ENCODE peak calls at places on chromosomes 4 and X, in ten cellular contexts. One of them, this sample, is unnamed.

GRCh38 chrX:139200346-139200745 is 330.2 kb upstream of the F9 start:
- DNase-seq in fibroblast of lung: no peak
- DNase-seq in IMR-90: no peak
- DNase-seq in dorsolateral prefrontal cortex: no peak
- DNase-seq in AG09309: no peak
- DNase-seq in lung: no peak
- DNase-seq in lower leg skin: no peak
- DNase-seq in psoas muscle: no peak
- DNase-seq in fibroblast of mammary gland: no peak
- DNase-seq in DND-41: no peak
- DNase-seq in this sample: no peak

GRCh38 chr4:167238226-167238625 is 3.9 kb upstream of the SPOCK3 start:
- DNase-seq in fibroblast of lung: no peak
- DNase-seq in lower leg skin: no peak
- DNase-seq in DND-41: no peak
- DNase-seq in AG09309: no peak
- DNase-seq in dorsolateral prefrontal cortex: no peak
- DNase-seq in fibroblast of mammary gland: no peak
- DNase-seq in psoas muscle: no peak
- DNase-seq in lung: no peak
- DNase-seq in IMR-90: no peak
- DNase-seq in this sample: no peak

GRCh38 chrX:9885150-9885549 is 82.0 kb upstream of the CLDN34 start:
- DNase-seq in fibroblast of lung: peak; percentile 67
- DNase-seq in dorsolateral prefrontal cortex: peak; percentile 73
- DNase-seq in DND-41: peak; percentile 66
- DNase-seq in psoas muscle: peak; percentile 64
- DNase-seq in lower leg skin: no peak
- DNase-seq in AG09309: no peak
- DNase-seq in fibroblast of mammary gland: peak; percentile 59
- DNase-seq in lung: peak; percentile 70
- DNase-seq in IMR-90: peak; percentile 71
- DNase-seq in this sample: peak; percentile 80

GRCh38 chr4:119628281-119629141 is at the start of gene PDE5A:
- DNase-seq in AG09309: no peak
- DNase-seq in IMR-90: peak; percentile 80
- DNase-seq in fibroblast of lung: peak; percentile 84
- DNase-seq in fibroblast of mammary gland: peak; percentile 58
- DNase-seq in lower leg skin: peak; percentile 94
- DNase-seq in DND-41: no peak
- DNase-seq in lung: peak; percentile 84
- DNase-seq in psoas muscle: peak; percentile 90
- DNase-seq in dorsolateral prefrontal cortex: peak; percentile 50
- DNase-seq in this sample: peak; percentile 79

GRCh38 chrX:23931149-23931604 is 23.4 kb downstream of the CXorf58 start:
- DNase-seq in fibroblast of mammary gland: no peak
- DNase-seq in AG09309: no peak
- DNase-seq in lower leg skin: no peak
- DNase-seq in psoas muscle: no peak
- DNase-seq in DND-41: no peak
- DNase-seq in dorsolateral prefrontal cortex: no peak
- DNase-seq in IMR-90: no peak
- DNase-seq in lung: no peak
- DNase-seq in fibroblast of lung: no peak
- DNase-seq in this sample: no peak

GRCh38 chrX:7110821-7111276 is 36.7 kb upstream of the STS start:
- DNase-seq in dorsolateral prefrontal cortex: no peak
- DNase-seq in lung: no peak
- DNase-seq in fibroblast of mammary gland: peak; percentile 39
- DNase-seq in IMR-90: no peak
- DNase-seq in lower leg skin: no peak
- DNase-seq in DND-41: peak; percentile 82
- DNase-seq in AG09309: no peak
- DNase-seq in fibroblast of lung: no peak
- DNase-seq in psoas muscle: no peak
- DNase-seq in this sample: no peak

GRCh38 chrX:15334561-15334960 is 762 bp downstream of the PIGA start:
- DNase-seq in lung: no peak
- DNase-seq in lower leg skin: no peak
- DNase-seq in fibroblast of mammary gland: peak; percentile 35
- DNase-seq in fibroblast of lung: no peak
- DNase-seq in AG09309: no peak
- DNase-seq in psoas muscle: no peak
- DNase-seq in IMR-90: peak; percentile 23
- DNase-seq in dorsolateral prefrontal cortex: no peak
- DNase-seq in DND-41: peak; percentile 11
- DNase-seq in this sample: peak; percentile 30

GRCh38 chrX:30278365-30278764 is 30.8 kb downstream of the NR0B1 start:
- DNase-seq in AG09309: no peak
- DNase-seq in dorsolateral prefrontal cortex: no peak
- DNase-seq in IMR-90: peak; percentile 34
- DNase-seq in lower leg skin: no peak
- DNase-seq in fibroblast of lung: peak; percentile 60
- DNase-seq in fibroblast of mammary gland: peak; percentile 84
- DNase-seq in DND-41: no peak
- DNase-seq in psoas muscle: no peak
- DNase-seq in lung: no peak
- DNase-seq in this sample: peak; percentile 52

GRCh38 chrX:142036111-142036510 is 132.4 kb downstream of the MAGEC1 start:
- DNase-seq in AG09309: no peak
- DNase-seq in lung: no peak
- DNase-seq in fibroblast of lung: peak; percentile 51
- DNase-seq in dorsolateral prefrontal cortex: no peak
- DNase-seq in lower leg skin: no peak
- DNase-seq in fibroblast of mammary gland: no peak
- DNase-seq in DND-41: no peak
- DNase-seq in psoas muscle: no peak
- DNase-seq in IMR-90: peak; percentile 0
- DNase-seq in this sample: peak; percentile 45

GRCh38 chr4:55635282-55635681 is 816 bp downstream of the NMU start:
- DNase-seq in IMR-90: no peak
- DNase-seq in AG09309: no peak
- DNase-seq in dorsolateral prefrontal cortex: no peak
- DNase-seq in fibroblast of mammary gland: no peak
- DNase-seq in psoas muscle: no peak
- DNase-seq in lower leg skin: no peak
- DNase-seq in lung: no peak
- DNase-seq in fibroblast of lung: no peak
- DNase-seq in DND-41: no peak
- DNase-seq in this sample: no peak

GRCh38 chr4:55634417-55635128 is 1.5 kb downstream of the NMU start:
- DNase-seq in IMR-90: no peak
- DNase-seq in lung: no peak
- DNase-seq in psoas muscle: no peak
- DNase-seq in DND-41: no peak
- DNase-seq in AG09309: no peak
- DNase-seq in fibroblast of mammary gland: no peak
- DNase-seq in lower leg skin: no peak
- DNase-seq in dorsolateral prefrontal cortex: no peak
- DNase-seq in fibroblast of lung: no peak
- DNase-seq in this sample: no peak

GRCh38 chr4:55636622-55636999 is 513 bp upstream of the NMU start:
- DNase-seq in lower leg skin: no peak
- DNase-seq in AG09309: no peak
- DNase-seq in IMR-90: no peak
- DNase-seq in lung: no peak
- DNase-seq in psoas muscle: no peak
- DNase-seq in dorsolateral prefrontal cortex: no peak
- DNase-seq in DND-41: no peak
- DNase-seq in fibroblast of lung: no peak
- DNase-seq in fibroblast of mammary gland: no peak
- DNase-seq in this sample: peak; percentile 3

GRCh38 chr4:55637272-55637820 is 1.2 kb upstream of the NMU start:
- DNase-seq in lung: no peak
- DNase-seq in dorsolateral prefrontal cortex: no peak
- DNase-seq in DND-41: no peak
- DNase-seq in fibroblast of lung: no peak
- DNase-seq in lower leg skin: no peak
- DNase-seq in psoas muscle: no peak
- DNase-seq in IMR-90: no peak
- DNase-seq in fibroblast of mammary gland: no peak
- DNase-seq in AG09309: no peak
- DNase-seq in this sample: no peak

DNA sequence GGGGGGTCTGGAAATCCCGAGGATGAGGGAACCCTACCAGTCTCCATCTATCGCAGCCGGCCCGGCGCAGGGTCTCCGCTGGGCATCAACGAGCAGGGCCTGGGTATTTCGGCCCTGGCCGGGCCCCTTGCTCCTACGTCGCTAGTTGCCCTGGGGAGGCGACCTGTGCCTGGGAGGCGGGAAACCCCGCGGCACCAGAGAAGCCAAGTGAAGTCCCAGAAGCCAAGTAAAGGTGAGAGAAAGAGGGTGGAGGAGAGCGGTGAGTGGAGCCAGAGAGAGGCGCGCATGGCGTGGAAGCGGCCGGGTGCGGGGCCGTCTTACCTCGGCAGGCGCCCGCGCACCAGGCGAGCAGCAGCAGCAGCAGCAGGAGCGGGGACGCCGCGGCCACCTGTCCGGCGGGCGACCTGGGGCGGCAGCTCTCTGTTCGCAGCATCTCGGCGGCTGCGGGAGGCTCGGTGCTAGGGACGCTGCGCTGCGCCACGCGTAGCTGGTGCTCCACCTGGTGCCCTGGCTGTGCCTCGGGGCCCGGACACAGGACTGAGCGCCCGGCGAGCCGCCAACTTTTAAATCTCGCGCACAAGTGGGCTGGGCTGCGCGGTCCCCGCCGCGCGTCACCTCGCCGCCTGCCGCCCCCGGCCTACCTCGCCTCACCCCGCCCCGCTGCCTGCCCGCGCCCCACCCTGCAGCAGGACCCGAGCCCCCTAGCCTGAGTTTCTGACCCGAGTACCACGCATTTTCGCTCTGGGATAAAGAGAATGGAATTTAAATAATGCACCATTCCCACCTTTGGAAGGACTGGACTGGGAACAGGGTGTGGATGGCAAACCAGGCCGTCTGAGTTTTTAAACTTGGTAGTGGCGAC is at the start of gene NMU:
- DNase-seq in dorsolateral prefrontal cortex: no peak
- DNase-seq in fibroblast of mammary gland: peak; percentile 14
- DNase-seq in lower leg skin: peak; percentile 86
- DNase-seq in lung: peak; percentile 61
- DNase-seq in IMR-90: no peak
- DNase-seq in fibroblast of lung: no peak
- DNase-seq in AG09309: no peak
- DNase-seq in psoas muscle: peak; percentile 55
- DNase-seq in DND-41: no peak
- DNase-seq in this sample: no peak
- H3K4me3 ChIP-seq in dorsolateral prefrontal cortex: peak within 1 kb of the TSS; percentile 64
- H3K4me3 ChIP-seq in fibroblast of mammary gland: peak within 1 kb of the TSS; percentile 4
- H3K4me3 ChIP-seq in lower leg skin: peak within 1 kb of the TSS; percentile 13
- H3K4me3 ChIP-seq in lung: peak within 1 kb of the TSS; percentile 22
- H3K4me3 ChIP-seq in IMR-90: no peak within 1 kb of the TSS
- H3K4me3 ChIP-seq in fibroblast of lung: peak within 1 kb of the TSS; percentile 21
- H3K4me3 ChIP-seq in AG09309: no peak within 1 kb of the TSS
- H3K4me3 ChIP-seq in psoas muscle: peak within 1 kb of the TSS; percentile 58
- H3K4me3 ChIP-seq in DND-41: no peak within 1 kb of the TSS
- H3K4me3 ChIP-seq in this sample: peak within 1 kb of the TSS; percentile 28

DNA sequence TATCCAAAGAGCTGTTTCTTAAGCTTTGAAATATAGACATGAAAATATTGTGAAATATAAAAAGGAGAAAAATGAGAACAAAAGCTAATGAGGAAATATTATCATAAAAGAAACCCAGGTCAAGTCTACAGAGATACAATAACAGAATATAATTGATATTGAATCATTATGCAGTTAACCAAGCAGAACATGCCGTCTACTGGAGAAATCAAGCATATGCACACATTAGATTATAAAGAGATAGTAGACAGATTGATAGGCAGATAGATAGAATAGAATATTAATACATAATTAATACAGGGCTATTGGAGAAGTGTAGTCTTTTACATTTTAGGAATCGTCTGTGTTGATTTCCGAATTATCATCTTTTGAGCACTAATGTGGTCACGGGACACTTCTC is 208.5 kb downstream of the EPHA5 start:
- DNase-seq in lung: no peak
- DNase-seq in fibroblast of lung: no peak
- DNase-seq in psoas muscle: no peak
- DNase-seq in fibroblast of mammary gland: no peak
- DNase-seq in dorsolateral prefrontal cortex: no peak
- DNase-seq in AG09309: no peak
- DNase-seq in IMR-90: no peak
- DNase-seq in lower leg skin: no peak
- DNase-seq in DND-41: no peak
- DNase-seq in this sample: no peak
- TF ChIP-seq CTCF in lung: no peak
- TF ChIP-seq CTCF in fibroblast of lung: no peak
- TF ChIP-seq CTCF in psoas muscle: no peak
- TF ChIP-seq CTCF in fibroblast of mammary gland: no peak
- TF ChIP-seq CTCF in dorsolateral prefrontal cortex: no peak
- TF ChIP-seq CTCF in AG09309: no peak
- TF ChIP-seq CTCF in IMR-90: no peak
- TF ChIP-seq CTCF in lower leg skin: no peak
- TF ChIP-seq CTCF in DND-41: peak; percentile 17
- TF ChIP-seq CTCF in this sample: no peak

DNA sequence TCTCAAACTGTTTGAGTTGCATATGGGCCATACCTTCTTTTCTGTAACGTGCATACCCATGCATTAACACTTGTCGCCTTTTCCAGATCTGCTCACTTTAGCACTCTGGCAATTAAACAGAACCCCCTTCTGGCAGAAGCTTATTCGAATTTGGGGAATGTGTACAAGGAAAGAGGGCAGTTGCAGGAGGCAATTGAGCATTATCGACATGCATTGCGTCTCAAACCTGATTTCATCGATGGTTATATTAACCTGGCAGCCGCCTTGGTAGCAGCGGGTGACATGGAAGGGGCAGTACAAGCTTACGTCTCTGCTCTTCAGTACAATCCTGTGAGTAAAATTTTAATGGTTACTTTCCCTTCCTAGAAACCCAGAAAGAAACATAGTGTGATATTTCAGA is 4.8 kb downstream of the OGT start:
- DNase-seq in AG09309: no peak
- DNase-seq in IMR-90: no peak
- DNase-seq in DND-41: no peak
- DNase-seq in lower leg skin: no peak
- DNase-seq in fibroblast of mammary gland: no peak
- DNase-seq in dorsolateral prefrontal cortex: no peak
- DNase-seq in lung: no peak
- DNase-seq in psoas muscle: no peak
- DNase-seq in fibroblast of lung: no peak
- DNase-seq in this sample: no peak
- H3K4me3 ChIP-seq in AG09309: no peak overlapping the region
- H3K4me3 ChIP-seq in IMR-90: no peak overlapping the region
- H3K4me3 ChIP-seq in DND-41: no peak overlapping the region
- H3K4me3 ChIP-seq in lower leg skin: no peak overlapping the region
- H3K4me3 ChIP-seq in fibroblast of mammary gland: no peak overlapping the region
- H3K4me3 ChIP-seq in dorsolateral prefrontal cortex: peak overlapping the region; percentile 24
- H3K4me3 ChIP-seq in lung: no peak overlapping the region
- H3K4me3 ChIP-seq in psoas muscle: peak overlapping the region; percentile 82
- H3K4me3 ChIP-seq in fibroblast of lung: no peak overlapping the region
- H3K4me3 ChIP-seq in this sample: no peak overlapping the region

DNA sequence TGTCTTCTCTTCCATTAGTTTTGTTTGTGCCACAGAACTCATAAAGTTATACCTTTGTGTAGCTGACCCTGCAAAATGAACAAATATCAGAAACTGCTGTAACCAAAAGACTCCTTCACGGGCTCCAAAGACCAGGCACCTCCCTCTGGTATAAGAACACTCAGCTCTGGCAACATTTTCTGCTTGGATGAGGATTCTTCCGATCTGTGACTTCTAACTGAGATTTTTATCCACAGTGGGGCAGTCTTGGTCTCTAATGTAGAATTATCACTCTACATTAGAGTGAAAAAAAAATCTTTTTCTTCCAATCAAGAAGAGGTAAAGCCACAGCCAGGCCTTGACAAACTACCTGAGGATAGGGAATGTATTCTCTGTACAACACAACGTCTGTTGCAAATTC is 38.5 kb upstream of the PRSS48 start:
- DNase-seq in lung: no peak
- DNase-seq in AG09309: no peak
- DNase-seq in DND-41: no peak
- DNase-seq in dorsolateral prefrontal cortex: no peak
- DNase-seq in fibroblast of lung: peak; percentile 54
- DNase-seq in fibroblast of mammary gland: peak; percentile 45
- DNase-seq in IMR-90: peak; percentile 6
- DNase-seq in lower leg skin: no peak
- DNase-seq in psoas muscle: no peak
- DNase-seq in this sample: peak; percentile 72
- TF ChIP-seq CTCF in lung: no peak
- TF ChIP-seq CTCF in AG09309: no peak
- TF ChIP-seq CTCF in DND-41: no peak
- TF ChIP-seq CTCF in dorsolateral prefrontal cortex: peak; percentile 43
- TF ChIP-seq CTCF in fibroblast of lung: no peak
- TF ChIP-seq CTCF in fibroblast of mammary gland: no peak
- TF ChIP-seq CTCF in IMR-90: no peak
- TF ChIP-seq CTCF in lower leg skin: no peak
- TF ChIP-seq CTCF in psoas muscle: no peak
- TF ChIP-seq CTCF in this sample: peak; percentile 36

This sample was measured in choroid plexus epithelial cell.